ENCODE peak calls at places on chromosome 4, in eight cellular contexts. O, J, Z, M, U, W, B and X are unnamed samples.

GRCh38 chr4:68693325-68694075 is 23.0 kb upstream of the UGT2B15 start:
- DNase-seq in W (no peak), Z (no peak), U (no peak), J (no peak), O (no peak), M (no peak), B (no peak), X (no peak)

GRCh38 chr4:8131826-8132225 is 26.8 kb downstream of the ABLIM2 start:
- DNase-seq in O (no peak), M (no peak), U (no peak), J (no peak), W (no peak), B (no peak), Z (no peak), X (no peak)

GRCh38 chr4:112060212-112060611 is 85.0 kb upstream of the FAM241A start:
- DNase-seq in Z (no peak), O (peak; percentile 5), U (no peak), J (no peak), W (no peak), B (no peak), M (peak; percentile 63), X (no peak)

GRCh38 chr4:103008875-103009729 is 10.4 kb downstream of the SLC9B1 start:
- DNase-seq in B (no peak), M (peak; percentile 69), O (no peak), Z (no peak), W (no peak), U (no peak), J (no peak), X (no peak)

GRCh38 chr4:174528226-174528625 is 5.9 kb upstream of the HPGD start:
- DNase-seq in U (no peak), M (no peak), O (no peak), W (no peak), J (no peak), B (no peak), Z (no peak), X (no peak)

GRCh38 chr4:143585548-143585947 is 72.0 kb downstream of the SMARCA5 start:
- DNase-seq in M (no peak), U (no peak), B (no peak), J (no peak), Z (no peak), W (no peak), O (no peak), X (no peak)

GRCh38 chr4:69210911-69211310 is 3.6 kb downstream of the UGT2B11 start:
- DNase-seq in U (no peak), Z (no peak), B (no peak), M (no peak), W (no peak), J (no peak), O (no peak), X (no peak)

GRCh38 chr4:186722856-186723206 is 825 bp downstream of the FAT1 start:
- DNase-seq in O (no peak), Z (no peak), B (no peak), W (no peak), U (no peak), M (no peak), J (no peak), X (no peak)

GRCh38 chr4:57080781-57081650 is 29.2 kb downstream of the IGFBP7 start:
- DNase-seq in J (no peak), U (no peak), W (peak; percentile 35), M (no peak), O (no peak), Z (no peak), B (no peak), X (no peak)

GRCh38 chr4:122205687-122206086 is 53.6 kb downstream of the BLTP1 start:
- DNase-seq in W (no peak), J (no peak), U (no peak), M (no peak), B (no peak), O (no peak), Z (no peak), X (no peak)

GRCh38 chr4:165079476-165079875 is 25.8 kb downstream of the TRIM75 start:
- DNase-seq in U (no peak), B (no peak), M (peak; percentile 59), W (no peak), J (no peak), O (no peak), Z (no peak), X (no peak)

GRCh38 chr4:1194028-1194900 is 21.9 kb upstream of the SPON2 start:
- DNase-seq in O (no peak), M (no peak), U (no peak), B (no peak), J (no peak), Z (no peak), W (no peak), X (no peak)

GRCh38 chr4:108058685-108059440 is 69.2 kb downstream of the HADH start:
- DNase-seq in O (no peak), U (no peak), M (no peak), B (no peak), Z (no peak), J (no peak), W (peak; percentile 52), X (no peak)

GRCh38 chr4:40916880-40917279 is 167.1 kb downstream of the NSUN7 start:
- DNase-seq in W (no peak), U (no peak), B (peak; percentile 54), Z (no peak), J (no peak), M (peak; percentile 67), O (peak; percentile 75), X (no peak)

GRCh38 chr4:170139764-170140163 is 50.0 kb upstream of the AADAT start:
- DNase-seq in U (no peak), J (no peak), W (no peak), M (no peak), Z (no peak), O (no peak), B (no peak), X (no peak)

GRCh38 chr4:79949186-79949585 is 123.8 kb downstream of the ANTXR2 start:
- DNase-seq in U (no peak), Z (no peak), O (no peak), B (no peak), W (no peak), J (no peak), M (no peak), X (no peak)

GRCh38 chr4:139628184-139629012 is 37.2 kb upstream of the MGST2 start:
- DNase-seq in Z (no peak), M (peak; percentile 34), W (no peak), O (no peak), U (no peak), B (no peak), J (no peak), X (no peak)

GRCh38 chr4:38733663-38734062 is 49.1 kb downstream of the TLR10 start:
- DNase-seq in U (no peak), M (no peak), B (no peak), O (no peak), Z (no peak), J (no peak), W (no peak), X (no peak)

GRCh38 chr4:127145001-127145400 is 487.8 kb upstream of the INTU start:
- DNase-seq in Z (no peak), B (no peak), J (no peak), O (no peak), M (no peak), W (no peak), U (no peak), X (no peak)

GRCh38 chr4:101232074-101232776 is 115.1 kb downstream of the PPP3CA start:
- DNase-seq in W (no peak), B (no peak), J (no peak), U (no peak), M (no peak), Z (no peak), O (peak; percentile 53), X (no peak)